ENCODE peak calls at places on chromosome 21, in nine cellular contexts. C is GM12878, Q is A549, S is ovary, O is sigmoid colon, U is upper lobe of left lung, X is heart left ventricle, N is transverse colon, F is spleen. A is an unnamed sample.

GRCh38 chr21:39095681-39096080 is 87.6 kb downstream of the PSMG1 start:
- DNase-seq in C (no peak), Q (no peak), S (no peak), O (no peak), U (no peak), X (no peak), N (no peak), F (no peak), A (no peak)

GRCh38 chr21:18041012-18041411 is 203.6 kb upstream of the CHODL start:
- DNase-seq in C (no peak), Q (no peak), S (no peak), O (no peak), U (no peak), X (no peak), N (no peak), F (no peak), A (no peak)

GRCh38 chr21:15057290-15057689 is 7.5 kb downstream of the NRIP1 start:
- DNase-seq in C (no peak), Q (no peak), S (no peak), O (no peak), U (no peak), X (no peak), N (peak), F (no peak), A (no peak)

GRCh38 chr21:27674037-27674436 is 707.1 kb upstream of the ADAMTS5 start:
- DNase-seq in C (no peak), Q (no peak), S (no peak), O (no peak), U (no peak), X (no peak), N (no peak), F (no peak), A (no peak)

GRCh38 chr21:15063821-15064575 is 802 bp downstream of the NRIP1 start:
- DNase-seq in C (no peak), Q (peak), S (peak), O (peak), U (no peak), X (peak), N (peak), F (no peak), A (peak)

GRCh38 chr21:41316641-41317392 is at the start of gene FAM3B:
- DNase-seq in C (no peak), Q (no peak), S (no peak), O (no peak), U (peak), X (no peak), N (peak), F (no peak), A (no peak)

GRCh38 chr21:33286600-33287456 is 20.7 kb downstream of the IL10RB start:
- DNase-seq in C (no peak), Q (peak), S (peak), O (no peak), U (no peak), X (peak), N (peak), F (no peak), A (peak)

GRCh38 chr21:25970254-25970930 is 200.2 kb downstream of the APP start:
- DNase-seq in C (no peak), Q (no peak), S (no peak), O (no peak), U (no peak), X (no peak), N (no peak), F (no peak), A (no peak)

GRCh38 chr21:32347887-32348450 is 44.8 kb downstream of the URB1 start:
- DNase-seq in C (no peak), Q (no peak), S (no peak), O (no peak), U (no peak), X (no peak), N (peak), F (no peak), A (no peak)

GRCh38 chr21:32338209-32338921 is 39.7 kb downstream of the MRAP start:
- DNase-seq in C (no peak), Q (no peak), S (no peak), O (no peak), U (no peak), X (no peak), N (no peak), F (no peak), A (no peak)

GRCh38 chr21:26506951-26507350 is 66.1 kb downstream of the CYYR1 start:
- DNase-seq in C (no peak), Q (no peak), S (no peak), O (no peak), U (no peak), X (no peak), N (no peak), F (no peak), A (no peak)

GRCh38 chr21:41559658-41560599 is 52.0 kb upstream of the TMPRSS2 start:
- DNase-seq in C (peak), Q (no peak), S (no peak), O (no peak), U (no peak), X (no peak), N (no peak), F (no peak), A (no peak)

GRCh38 chr21:33840771-33841170 is 74.8 kb downstream of the ATP5PO start:
- DNase-seq in C (no peak), Q (no peak), S (no peak), O (no peak), U (no peak), X (no peak), N (no peak), F (no peak), A (no peak)

GRCh38 chr21:38212716-38213115 is 44.1 kb upstream of the KCNJ15 start:
- DNase-seq in C (no peak), Q (no peak), S (no peak), O (no peak), U (no peak), X (no peak), N (no peak), F (no peak), A (no peak)

GRCh38 chr21:38989097-38989744 is 183.5 kb downstream of the ETS2 start:
- DNase-seq in C (no peak), Q (no peak), S (no peak), O (no peak), U (no peak), X (no peak), N (no peak), F (no peak), A (no peak)

GRCh38 chr21:34889287-34889536 is 159.9 kb downstream of the RUNX1 start:
- DNase-seq in C (no peak), Q (no peak), S (peak), O (peak), U (peak), X (peak), N (peak), F (peak), A (peak)

GRCh38 chr21:39867198-39867650 is at the start of gene PCP4:
- DNase-seq in C (no peak), Q (peak), S (peak), O (peak), U (no peak), X (peak), N (peak), F (no peak), A (peak)

GRCh38 chr21:33682992-33683627 is 40.8 kb downstream of the ITSN1 start:
- DNase-seq in C (no peak), Q (peak), S (no peak), O (no peak), U (no peak), X (no peak), N (no peak), F (no peak), A (no peak)

GRCh38 chr21:10272216-10272615 is 249.2 kb upstream of the TPTE start:
- DNase-seq in C (no peak), Q (no peak), S (no peak), O (no peak), U (no peak), X (no peak), N (no peak), F (no peak), A (no peak)

DNA sequence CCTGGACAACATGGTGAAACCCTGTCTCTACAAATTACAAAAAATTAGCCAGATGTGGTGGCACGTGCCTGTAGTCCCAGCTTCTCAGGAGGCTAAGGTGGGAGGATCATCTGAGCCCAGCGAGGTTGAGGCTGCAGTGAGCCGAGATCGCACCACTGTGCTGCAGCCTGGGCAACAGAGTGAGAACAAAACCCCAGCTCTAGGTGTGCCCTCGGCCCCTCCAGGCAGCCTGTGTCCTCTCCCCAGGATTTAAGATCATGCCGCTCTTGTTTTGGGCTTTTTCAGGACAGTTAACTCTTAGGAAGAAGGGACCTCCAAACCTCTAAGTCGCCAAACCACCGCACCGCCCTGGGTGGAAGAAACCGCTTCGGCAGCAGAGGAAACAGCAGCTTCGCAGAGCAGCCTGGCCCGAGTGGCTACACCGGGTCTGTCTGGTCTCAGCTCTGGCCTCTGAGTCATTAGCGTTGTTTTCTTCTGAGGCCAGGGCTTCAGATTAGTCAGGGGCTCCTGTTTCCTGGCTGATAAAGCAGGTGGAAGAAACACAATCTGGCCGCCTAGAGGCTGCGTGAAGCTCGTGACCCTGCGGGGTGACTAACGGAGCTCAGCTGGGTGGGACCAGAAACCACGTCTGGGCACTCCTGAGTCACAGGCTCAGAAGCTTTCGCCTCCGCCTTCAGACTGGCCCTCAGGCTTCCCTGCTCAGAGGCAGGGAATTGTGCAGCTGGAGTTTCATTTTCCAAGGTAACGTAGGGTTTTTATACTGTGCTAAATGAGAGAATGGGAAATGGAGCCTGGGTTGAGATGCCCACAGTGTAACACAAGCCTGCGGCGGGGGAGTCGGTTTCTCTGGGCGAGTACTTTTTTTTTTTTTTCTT is 44.7 kb downstream of the CHAF1B start:
- DNase-seq in C (peak), Q (peak), S (peak), O (peak), U (no peak), X (peak), N (peak), F (peak), A (peak)
- H3K4me3 ChIP-seq in C (peak), Q (peak), S (peak), O (peak), U (peak), X (peak), N (no peak), F (no peak), A (peak)

GRCh38 chr21:43270800-43271261 is 102.0 kb downstream of the CRYAA start:
- DNase-seq in C (no peak), Q (no peak), S (peak), O (no peak), U (peak), X (no peak), N (no peak), F (peak), A (no peak)

GRCh38 chr21:43271452-43272020 is 102.7 kb downstream of the CRYAA start:
- DNase-seq in C (no peak), Q (no peak), S (peak), O (no peak), U (peak), X (no peak), N (no peak), F (peak), A (no peak)

GRCh38 chr21:43268804-43269186 is 100.0 kb downstream of the CRYAA start:
- DNase-seq in C (no peak), Q (no peak), S (peak), O (no peak), U (peak), X (no peak), N (no peak), F (peak), A (no peak)

GRCh38 chr21:43269461-43269860 is 100.7 kb downstream of the CRYAA start:
- DNase-seq in C (no peak), Q (no peak), S (peak), O (no peak), U (peak), X (no peak), N (no peak), F (peak), A (no peak)

GRCh38 chr21:43269981-43270670 is 101.3 kb downstream of the CRYAA start:
- DNase-seq in C (no peak), Q (no peak), S (peak), O (no peak), U (peak), X (no peak), N (no peak), F (peak), A (no peak)
- TF ChIP-seq CTCF in C (no peak), Q (no peak), S (no peak), O (no peak), U (no peak), X (no peak), N (no peak), F (no peak), A (no peak)

GRCh38 chr21:45981154-45981606 is 390 bp upstream of the COL6A1 start:
- DNase-seq in C (no peak), Q (peak), S (peak), O (peak), U (peak), X (peak), N (peak), F (peak), A (peak)
- TF ChIP-seq POLR2A in C (no peak), Q (peak), S (peak), O (peak), U (peak), X (peak), N (peak), F (peak), A (peak)

DNA sequence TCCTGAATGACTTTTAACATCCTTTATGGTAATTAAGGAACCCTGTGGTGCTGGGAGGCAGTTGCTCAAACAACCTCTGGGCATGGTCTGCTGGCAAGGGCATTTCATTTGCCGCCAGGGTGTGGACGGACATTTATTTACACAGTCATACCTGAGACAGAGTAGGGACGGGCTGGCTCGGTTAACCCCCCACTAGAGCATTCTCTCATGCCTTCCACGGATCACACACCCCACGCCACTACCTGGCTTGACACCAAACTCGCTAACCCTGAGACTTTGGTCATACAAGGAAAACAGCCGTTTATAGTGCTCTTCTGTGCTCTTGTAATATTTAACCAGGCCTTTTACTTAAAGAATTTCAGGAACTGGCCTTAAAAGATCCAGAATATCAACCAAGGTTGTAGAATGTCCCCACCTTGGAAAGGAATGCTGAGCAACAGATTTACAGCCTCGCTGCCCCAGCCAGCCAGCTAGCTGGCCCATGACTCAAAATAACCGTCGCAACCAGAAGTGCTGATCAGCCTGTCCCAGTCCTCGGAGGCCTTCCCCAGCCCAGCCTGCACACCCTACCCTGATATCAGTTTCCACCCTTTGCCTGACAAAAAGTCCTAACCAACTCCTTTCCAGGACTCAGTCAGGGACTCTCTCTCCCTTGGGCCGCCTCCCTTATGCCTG is 6.5 kb upstream of the PDXK start:
- DNase-seq in C (no peak), Q (peak), S (no peak), O (no peak), U (no peak), X (no peak), N (peak), F (no peak), A (no peak)
- H3K4me3 ChIP-seq in C (no peak), Q (peak), S (no peak), O (no peak), U (no peak), X (no peak), N (no peak), F (no peak), A (no peak)

GRCh38 chr21:31145271-31145801 is 107.1 kb upstream of the KRTAP19-8 start:
- DNase-seq in C (no peak), Q (no peak), S (no peak), O (no peak), U (no peak), X (no peak), N (no peak), F (no peak), A (no peak)

GRCh38 chr21:31140025-31140424 is 101.7 kb upstream of the KRTAP19-8 start:
- DNase-seq in C (no peak), Q (no peak), S (no peak), O (no peak), U (no peak), X (no peak), N (no peak), F (no peak), A (no peak)

GRCh38 chr21:31141389-31142021 is 103.2 kb upstream of the KRTAP19-8 start:
- DNase-seq in C (no peak), Q (no peak), S (no peak), O (no peak), U (no peak), X (no peak), N (no peak), F (no peak), A (no peak)

GRCh38 chr21:31143021-31143420 is 104.7 kb upstream of the KRTAP19-8 start:
- DNase-seq in C (no peak), Q (no peak), S (no peak), O (no peak), U (peak), X (no peak), N (no peak), F (no peak), A (no peak)

GRCh38 chr21:31142600-31142999 is 104.3 kb upstream of the KRTAP19-8 start:
- DNase-seq in C (no peak), Q (no peak), S (no peak), O (no peak), U (no peak), X (no peak), N (no peak), F (no peak), A (no peak)
- TF ChIP-seq CTCF in C (peak), Q (no peak), S (no peak), O (no peak), U (no peak), X (no peak), N (no peak), F (no peak), A (no peak)

GRCh38 chr21:45698493-45698947 is 55.0 kb downstream of the PCBP3 start:
- DNase-seq in C (no peak), Q (no peak), S (peak), O (peak), U (no peak), X (peak), N (peak), F (no peak), A (peak)

GRCh38 chr21:45699966-45700365 is 56.4 kb downstream of the PCBP3 start:
- DNase-seq in C (no peak), Q (no peak), S (no peak), O (no peak), U (no peak), X (no peak), N (no peak), F (no peak), A (no peak)

GRCh38 chr21:45695086-45695485 is 51.6 kb downstream of the PCBP3 start:
- DNase-seq in C (no peak), Q (no peak), S (no peak), O (no peak), U (no peak), X (no peak), N (no peak), F (no peak), A (no peak)

GRCh38 chr21:45700461-45700860 is 56.9 kb downstream of the PCBP3 start:
- DNase-seq in C (no peak), Q (no peak), S (no peak), O (no peak), U (no peak), X (no peak), N (no peak), F (no peak), A (no peak)

GRCh38 chr21:45699251-45699942 is 55.9 kb downstream of the PCBP3 start:
- DNase-seq in C (peak), Q (no peak), S (no peak), O (no peak), U (no peak), X (no peak), N (no peak), F (no peak), A (no peak)
- TF ChIP-seq POLR2A in C (no peak), Q (no peak), S (no peak), O (no peak), U (no peak), X (no peak), N (no peak), F (no peak), A (no peak)

DNA sequence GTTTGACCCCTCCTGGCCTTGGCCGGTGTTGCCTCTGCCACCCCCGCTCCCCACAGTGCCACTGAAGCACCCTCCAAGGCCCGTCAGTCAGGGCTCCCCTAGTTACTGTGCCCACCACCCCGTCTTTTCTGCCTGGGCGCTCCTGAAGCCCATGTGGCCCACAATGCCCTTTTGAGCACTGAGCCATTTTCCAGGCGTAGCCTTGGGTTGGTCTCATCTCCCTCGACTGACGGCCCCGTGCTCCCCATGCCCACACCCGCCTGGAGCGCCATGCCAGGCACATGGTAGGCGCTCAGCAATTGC is 107.9 kb downstream of the WDR4 start:
- DNase-seq in C (no peak), Q (no peak), S (no peak), O (no peak), U (no peak), X (no peak), N (no peak), F (no peak), A (no peak)
- H3K4me3 ChIP-seq in C (no peak), Q (no peak), S (no peak), O (no peak), U (no peak), X (no peak), N (no peak), F (no peak), A (no peak)